ENCODE peak calls at places on chromosomes 6 and 20, in four cellular contexts. D is stimulated activated CD4-positive, alpha-beta T cell treated with anti-CD3 and anti-CD28 coated beads, Interleukin-4, amount 100 ng/mL, for 48 hours; Q is stimulated activated CD8-positive, alpha-beta memory T cell treated with anti-CD3 and anti-CD28 coated beads, Interleukin-12 subunit alpha, Interleukin-12 subunit beta, amount 100 ng/mL, for 1 hour; V is activated CD8-positive, alpha-beta memory T cell treated with anti-CD3 and anti-CD28 coated beads, Interleukin-2, amount 10 ng/mL, durations not matched to agents 7 days and 5 days. Y is an unnamed sample.

GRCh38 chr6:147136057-147136456 is 68.2 kb upstream of the STXBP5 start:
- DNase-seq in D (no peak), V (no peak), Q (no peak), Y (no peak)

GRCh38 chr6:31094389-31094881 is 17.9 kb downstream of the C6orf15 start:
- DNase-seq in V (peak; percentile 52), Q (peak; percentile 3), D (no peak), Y (no peak)

GRCh38 chr6:12848969-12849368 is 132.4 kb downstream of the PHACTR1 start:
- DNase-seq in D (no peak), V (no peak), Q (no peak), Y (no peak)

GRCh38 chr6:17417817-17418216 is 24.4 kb downstream of the CAP2 start:
- DNase-seq in Q (no peak), V (no peak), D (no peak), Y (no peak)

GRCh38 chr6:113719545-113719944 is 137.6 kb upstream of the MARCKS start:
- DNase-seq in V (no peak), D (no peak), Q (no peak), Y (no peak)

GRCh38 chr6:49553353-49553752 is 2.9 kb downstream of the C6orf141 start:
- DNase-seq in Q (no peak), V (no peak), D (no peak), Y (no peak)

GRCh38 chr6:39765508-39766065 is 26.6 kb upstream of the DAAM2 start:
- DNase-seq in D (no peak), Q (no peak), V (no peak), Y (no peak)

GRCh38 chr20:46872315-46873211 is 22.1 kb upstream of the EYA2 start:
- DNase-seq in Q (no peak), D (no peak), V (no peak), Y (peak; percentile 22)

GRCh38 chr6:109961666-109962065 is 16.4 kb upstream of the GPR6 start:
- DNase-seq in D (no peak), V (no peak), Q (no peak), Y (no peak)

GRCh38 chr6:53679446-53679933 is 13.9 kb upstream of the KLHL31 start:
- DNase-seq in V (no peak), D (no peak), Q (no peak), Y (no peak)

GRCh38 chr6:25423358-25423757 is 144.2 kb downstream of the CARMIL1 start:
- DNase-seq in V (no peak), Q (no peak), D (no peak), Y (no peak)

GRCh38 chr20:5191829-5192569 is 65.2 kb downstream of the CDS2 start:
- DNase-seq in V (peak; percentile 55), D (no peak), Q (no peak), Y (peak; percentile 68)